ENCODE peak calls at places on chromosomes 6 and 20, in nine cellular contexts. One of them, this sample, is unnamed.

GRCh38 chr20:37945034-37945660 is 42.2 kb downstream of the VSTM2L start:
- DNase-seq in occipital lobe: no peak
- DNase-seq in tibial artery: no peak
- DNase-seq in sciatic nerve: no peak
- DNase-seq in stimulated activated CD4-positive, alpha-beta T cell treated with anti-CD3 and anti-CD28 coated beads, Interleukin-15, amount 100 ng/mL, for 1 hour: no peak
- DNase-seq in RWPE1: no peak
- DNase-seq in activated CD8-positive, alpha-beta memory T cell treated with anti-CD3 and anti-CD28 coated beads for 4 hours: no peak
- DNase-seq in stimulated activated CD8-positive, alpha-beta memory T cell treated with anti-CD3 and anti-CD28 coated beads, Interleukin-15, amount 100 ng/mL, for 4 hours: no peak
- DNase-seq in left cardiac atrium: no peak
- DNase-seq in this sample: no peak

GRCh38 chr6:131519670-131520436 is 53.2 kb upstream of the ARG1 start:
- DNase-seq in occipital lobe: no peak
- DNase-seq in tibial artery: no peak
- DNase-seq in sciatic nerve: no peak
- DNase-seq in stimulated activated CD4-positive, alpha-beta T cell treated with anti-CD3 and anti-CD28 coated beads, Interleukin-15, amount 100 ng/mL, for 1 hour: no peak
- DNase-seq in RWPE1: peak; percentile 34
- DNase-seq in activated CD8-positive, alpha-beta memory T cell treated with anti-CD3 and anti-CD28 coated beads for 4 hours: no peak
- DNase-seq in stimulated activated CD8-positive, alpha-beta memory T cell treated with anti-CD3 and anti-CD28 coated beads, Interleukin-15, amount 100 ng/mL, for 4 hours: no peak
- DNase-seq in left cardiac atrium: no peak
- DNase-seq in this sample: no peak

GRCh38 chr6:46704562-46704961 is 16.9 kb downstream of the TDRD6 start:
- DNase-seq in occipital lobe: no peak
- DNase-seq in tibial artery: no peak
- DNase-seq in sciatic nerve: no peak
- DNase-seq in stimulated activated CD4-positive, alpha-beta T cell treated with anti-CD3 and anti-CD28 coated beads, Interleukin-15, amount 100 ng/mL, for 1 hour: no peak
- DNase-seq in RWPE1: peak; percentile 28
- DNase-seq in activated CD8-positive, alpha-beta memory T cell treated with anti-CD3 and anti-CD28 coated beads for 4 hours: no peak
- DNase-seq in stimulated activated CD8-positive, alpha-beta memory T cell treated with anti-CD3 and anti-CD28 coated beads, Interleukin-15, amount 100 ng/mL, for 4 hours: no peak
- DNase-seq in left cardiac atrium: no peak
- DNase-seq in this sample: no peak

GRCh38 chr6:88008821-88009220 is 38.8 kb upstream of the SPACA1 start:
- DNase-seq in occipital lobe: no peak
- DNase-seq in tibial artery: no peak
- DNase-seq in sciatic nerve: no peak
- DNase-seq in stimulated activated CD4-positive, alpha-beta T cell treated with anti-CD3 and anti-CD28 coated beads, Interleukin-15, amount 100 ng/mL, for 1 hour: no peak
- DNase-seq in RWPE1: no peak
- DNase-seq in activated CD8-positive, alpha-beta memory T cell treated with anti-CD3 and anti-CD28 coated beads for 4 hours: no peak
- DNase-seq in stimulated activated CD8-positive, alpha-beta memory T cell treated with anti-CD3 and anti-CD28 coated beads, Interleukin-15, amount 100 ng/mL, for 4 hours: no peak
- DNase-seq in left cardiac atrium: no peak
- DNase-seq in this sample: no peak

GRCh38 chr6:145368075-145368474 is 367.2 kb downstream of the EPM2A start:
- DNase-seq in occipital lobe: no peak
- DNase-seq in tibial artery: no peak
- DNase-seq in sciatic nerve: no peak
- DNase-seq in stimulated activated CD4-positive, alpha-beta T cell treated with anti-CD3 and anti-CD28 coated beads, Interleukin-15, amount 100 ng/mL, for 1 hour: no peak
- DNase-seq in RWPE1: no peak
- DNase-seq in activated CD8-positive, alpha-beta memory T cell treated with anti-CD3 and anti-CD28 coated beads for 4 hours: no peak
- DNase-seq in stimulated activated CD8-positive, alpha-beta memory T cell treated with anti-CD3 and anti-CD28 coated beads, Interleukin-15, amount 100 ng/mL, for 4 hours: no peak
- DNase-seq in left cardiac atrium: no peak
- DNase-seq in this sample: no peak

GRCh38 chr6:14671261-14671681 is 553.7 kb downstream of the CD83 start:
- DNase-seq in occipital lobe: no peak
- DNase-seq in tibial artery: no peak
- DNase-seq in sciatic nerve: no peak
- DNase-seq in stimulated activated CD4-positive, alpha-beta T cell treated with anti-CD3 and anti-CD28 coated beads, Interleukin-15, amount 100 ng/mL, for 1 hour: no peak
- DNase-seq in RWPE1: no peak
- DNase-seq in activated CD8-positive, alpha-beta memory T cell treated with anti-CD3 and anti-CD28 coated beads for 4 hours: no peak
- DNase-seq in stimulated activated CD8-positive, alpha-beta memory T cell treated with anti-CD3 and anti-CD28 coated beads, Interleukin-15, amount 100 ng/mL, for 4 hours: no peak
- DNase-seq in left cardiac atrium: peak; percentile 45
- DNase-seq in this sample: no peak

GRCh38 chr20:49712918-49713778 is 530 bp downstream of the B4GALT5 start:
- DNase-seq in occipital lobe: no peak
- DNase-seq in tibial artery: no peak
- DNase-seq in sciatic nerve: peak; percentile 65
- DNase-seq in stimulated activated CD4-positive, alpha-beta T cell treated with anti-CD3 and anti-CD28 coated beads, Interleukin-15, amount 100 ng/mL, for 1 hour: no peak
- DNase-seq in RWPE1: peak; percentile 57
- DNase-seq in activated CD8-positive, alpha-beta memory T cell treated with anti-CD3 and anti-CD28 coated beads for 4 hours: no peak
- DNase-seq in stimulated activated CD8-positive, alpha-beta memory T cell treated with anti-CD3 and anti-CD28 coated beads, Interleukin-15, amount 100 ng/mL, for 4 hours: no peak
- DNase-seq in left cardiac atrium: peak; percentile 57
- DNase-seq in this sample: no peak

GRCh38 chr6:99119109-99120031 is 171.6 kb upstream of the FBXL4 start:
- DNase-seq in occipital lobe: no peak
- DNase-seq in tibial artery: no peak
- DNase-seq in sciatic nerve: no peak
- DNase-seq in stimulated activated CD4-positive, alpha-beta T cell treated with anti-CD3 and anti-CD28 coated beads, Interleukin-15, amount 100 ng/mL, for 1 hour: no peak
- DNase-seq in RWPE1: peak; percentile 26
- DNase-seq in activated CD8-positive, alpha-beta memory T cell treated with anti-CD3 and anti-CD28 coated beads for 4 hours: no peak
- DNase-seq in stimulated activated CD8-positive, alpha-beta memory T cell treated with anti-CD3 and anti-CD28 coated beads, Interleukin-15, amount 100 ng/mL, for 4 hours: no peak
- DNase-seq in left cardiac atrium: no peak
- DNase-seq in this sample: no peak

GRCh38 chr6:13187692-13188091 is 140.6 kb downstream of the TBC1D7 start:
- DNase-seq in occipital lobe: no peak
- DNase-seq in tibial artery: no peak
- DNase-seq in sciatic nerve: no peak
- DNase-seq in stimulated activated CD4-positive, alpha-beta T cell treated with anti-CD3 and anti-CD28 coated beads, Interleukin-15, amount 100 ng/mL, for 1 hour: no peak
- DNase-seq in RWPE1: no peak
- DNase-seq in activated CD8-positive, alpha-beta memory T cell treated with anti-CD3 and anti-CD28 coated beads for 4 hours: no peak
- DNase-seq in stimulated activated CD8-positive, alpha-beta memory T cell treated with anti-CD3 and anti-CD28 coated beads, Interleukin-15, amount 100 ng/mL, for 4 hours: no peak
- DNase-seq in left cardiac atrium: no peak
- DNase-seq in this sample: no peak

GRCh38 chr6:154276810-154277577 is 79.6 kb downstream of the IPCEF1 start:
- DNase-seq in occipital lobe: no peak
- DNase-seq in tibial artery: no peak
- DNase-seq in sciatic nerve: no peak
- DNase-seq in stimulated activated CD4-positive, alpha-beta T cell treated with anti-CD3 and anti-CD28 coated beads, Interleukin-15, amount 100 ng/mL, for 1 hour: no peak
- DNase-seq in RWPE1: peak; percentile 42
- DNase-seq in activated CD8-positive, alpha-beta memory T cell treated with anti-CD3 and anti-CD28 coated beads for 4 hours: no peak
- DNase-seq in stimulated activated CD8-positive, alpha-beta memory T cell treated with anti-CD3 and anti-CD28 coated beads, Interleukin-15, amount 100 ng/mL, for 4 hours: no peak
- DNase-seq in left cardiac atrium: no peak
- DNase-seq in this sample: no peak

GRCh38 chr6:11632795-11633511 is 95.4 kb downstream of the TMEM170B start:
- DNase-seq in occipital lobe: no peak
- DNase-seq in tibial artery: no peak
- DNase-seq in sciatic nerve: no peak
- DNase-seq in stimulated activated CD4-positive, alpha-beta T cell treated with anti-CD3 and anti-CD28 coated beads, Interleukin-15, amount 100 ng/mL, for 1 hour: no peak
- DNase-seq in RWPE1: no peak
- DNase-seq in activated CD8-positive, alpha-beta memory T cell treated with anti-CD3 and anti-CD28 coated beads for 4 hours: no peak
- DNase-seq in stimulated activated CD8-positive, alpha-beta memory T cell treated with anti-CD3 and anti-CD28 coated beads, Interleukin-15, amount 100 ng/mL, for 4 hours: no peak
- DNase-seq in left cardiac atrium: peak; percentile 24
- DNase-seq in this sample: no peak

GRCh38 chr6:30399390-30400058 is 54.6 kb downstream of the RPP21 start:
- DNase-seq in occipital lobe: no peak
- DNase-seq in tibial artery: no peak
- DNase-seq in sciatic nerve: no peak
- DNase-seq in stimulated activated CD4-positive, alpha-beta T cell treated with anti-CD3 and anti-CD28 coated beads, Interleukin-15, amount 100 ng/mL, for 1 hour: no peak
- DNase-seq in RWPE1: peak; percentile 29
- DNase-seq in activated CD8-positive, alpha-beta memory T cell treated with anti-CD3 and anti-CD28 coated beads for 4 hours: no peak
- DNase-seq in stimulated activated CD8-positive, alpha-beta memory T cell treated with anti-CD3 and anti-CD28 coated beads, Interleukin-15, amount 100 ng/mL, for 4 hours: no peak
- DNase-seq in left cardiac atrium: no peak
- DNase-seq in this sample: no peak

GRCh38 chr6:37731888-37732287 is 34.2 kb upstream of the MDGA1 start:
- DNase-seq in occipital lobe: no peak
- DNase-seq in tibial artery: no peak
- DNase-seq in sciatic nerve: no peak
- DNase-seq in stimulated activated CD4-positive, alpha-beta T cell treated with anti-CD3 and anti-CD28 coated beads, Interleukin-15, amount 100 ng/mL, for 1 hour: peak; percentile 4
- DNase-seq in RWPE1: no peak
- DNase-seq in activated CD8-positive, alpha-beta memory T cell treated with anti-CD3 and anti-CD28 coated beads for 4 hours: peak; percentile 28
- DNase-seq in stimulated activated CD8-positive, alpha-beta memory T cell treated with anti-CD3 and anti-CD28 coated beads, Interleukin-15, amount 100 ng/mL, for 4 hours: peak; percentile 42
- DNase-seq in left cardiac atrium: no peak
- DNase-seq in this sample: no peak

GRCh38 chr20:63054103-63054474 is 47.3 kb upstream of the BHLHE23 start:
- DNase-seq in occipital lobe: no peak
- DNase-seq in tibial artery: peak; percentile 11
- DNase-seq in sciatic nerve: peak; percentile 47
- DNase-seq in stimulated activated CD4-positive, alpha-beta T cell treated with anti-CD3 and anti-CD28 coated beads, Interleukin-15, amount 100 ng/mL, for 1 hour: no peak
- DNase-seq in RWPE1: no peak
- DNase-seq in activated CD8-positive, alpha-beta memory T cell treated with anti-CD3 and anti-CD28 coated beads for 4 hours: no peak
- DNase-seq in stimulated activated CD8-positive, alpha-beta memory T cell treated with anti-CD3 and anti-CD28 coated beads, Interleukin-15, amount 100 ng/mL, for 4 hours: no peak
- DNase-seq in left cardiac atrium: no peak
- DNase-seq in this sample: no peak

GRCh38 chr6:25105070-25105925 is 169.5 kb upstream of the RIPOR2 start:
- DNase-seq in occipital lobe: no peak
- DNase-seq in tibial artery: no peak
- DNase-seq in sciatic nerve: no peak
- DNase-seq in stimulated activated CD4-positive, alpha-beta T cell treated with anti-CD3 and anti-CD28 coated beads, Interleukin-15, amount 100 ng/mL, for 1 hour: no peak
- DNase-seq in RWPE1: no peak
- DNase-seq in activated CD8-positive, alpha-beta memory T cell treated with anti-CD3 and anti-CD28 coated beads for 4 hours: no peak
- DNase-seq in stimulated activated CD8-positive, alpha-beta memory T cell treated with anti-CD3 and anti-CD28 coated beads, Interleukin-15, amount 100 ng/mL, for 4 hours: no peak
- DNase-seq in left cardiac atrium: no peak
- DNase-seq in this sample: no peak

GRCh38 chr6:63543982-63544381 is 28.3 kb upstream of the LOC128125822 start:
- DNase-seq in occipital lobe: no peak
- DNase-seq in tibial artery: no peak
- DNase-seq in sciatic nerve: no peak
- DNase-seq in stimulated activated CD4-positive, alpha-beta T cell treated with anti-CD3 and anti-CD28 coated beads, Interleukin-15, amount 100 ng/mL, for 1 hour: no peak
- DNase-seq in RWPE1: no peak
- DNase-seq in activated CD8-positive, alpha-beta memory T cell treated with anti-CD3 and anti-CD28 coated beads for 4 hours: no peak
- DNase-seq in stimulated activated CD8-positive, alpha-beta memory T cell treated with anti-CD3 and anti-CD28 coated beads, Interleukin-15, amount 100 ng/mL, for 4 hours: no peak
- DNase-seq in left cardiac atrium: no peak
- DNase-seq in this sample: no peak

GRCh38 chr6:79868098-79868722 is 79.1 kb downstream of the ELOVL4 start:
- DNase-seq in occipital lobe: no peak
- DNase-seq in tibial artery: no peak
- DNase-seq in sciatic nerve: no peak
- DNase-seq in stimulated activated CD4-positive, alpha-beta T cell treated with anti-CD3 and anti-CD28 coated beads, Interleukin-15, amount 100 ng/mL, for 1 hour: no peak
- DNase-seq in RWPE1: peak; percentile 45
- DNase-seq in activated CD8-positive, alpha-beta memory T cell treated with anti-CD3 and anti-CD28 coated beads for 4 hours: no peak
- DNase-seq in stimulated activated CD8-positive, alpha-beta memory T cell treated with anti-CD3 and anti-CD28 coated beads, Interleukin-15, amount 100 ng/mL, for 4 hours: no peak
- DNase-seq in left cardiac atrium: no peak
- DNase-seq in this sample: no peak